ENCODE peak calls at places on chromosomes 4 and X, in nine cellular contexts. W, I, G, O, C, V, Z, L and B are unnamed samples.

GRCh38 chr4:86653237-86653865 is 59.2 kb downstream of the PTPN13 start:
- DNase-seq in C (no peak), W (no peak), O (no peak), L (no peak), G (no peak), I (no peak), V (no peak), Z (no peak), B (no peak)

GRCh38 chr4:14269824-14270223 is 642.3 kb upstream of the BOD1L1 start:
- DNase-seq in W (no peak), I (no peak), C (no peak), G (no peak), Z (peak), L (no peak), V (no peak), O (no peak), B (no peak)

GRCh38 chrX:134634691-134635090 is 23.6 kb downstream of the PLAC1 start:
- DNase-seq in I (no peak), W (no peak), C (no peak), Z (no peak), V (no peak), O (no peak), G (peak), L (no peak), B (no peak)

GRCh38 chrX:35406386-35406785 is 391.8 kb upstream of the MAGEB16 start:
- DNase-seq in L (no peak), V (no peak), O (no peak), G (no peak), W (no peak), C (no peak), Z (no peak), I (no peak), B (no peak)

GRCh38 chr4:6229095-6229494 is 28.7 kb upstream of the JAKMIP1 start:
- DNase-seq in O (no peak), L (no peak), C (no peak), Z (no peak), G (no peak), W (no peak), V (no peak), I (no peak), B (peak)

GRCh38 chrX:115494133-115494532 is 66.8 kb upstream of the PLS3 start:
- DNase-seq in G (no peak), L (no peak), W (no peak), I (no peak), V (no peak), C (no peak), Z (no peak), O (no peak), B (peak)

GRCh38 chr4:147755567-147756295 is 23.8 kb downstream of the ARHGAP10 start:
- DNase-seq in Z (no peak), G (peak), L (no peak), I (no peak), O (no peak), W (no peak), C (no peak), V (no peak), B (no peak)

GRCh38 chrX:103716967-103717366 is 6.3 kb downstream of the TMEM31 start:
- DNase-seq in W (no peak), V (no peak), I (no peak), Z (no peak), G (peak), L (no peak), C (no peak), O (no peak), B (no peak)

GRCh38 chr4:151331276-151332042 is 6.1 kb upstream of the SH3D19 start:
- DNase-seq in Z (no peak), L (no peak), V (no peak), O (no peak), W (no peak), G (peak), C (no peak), I (no peak), B (no peak)

GRCh38 chr4:105551968-105552746 is at the start of gene ARHGEF38:
- DNase-seq in I (no peak), W (no peak), O (peak), G (peak), V (no peak), C (peak), Z (no peak), L (no peak), B (peak)

GRCh38 chrX:40108084-40108958 is 10.6 kb upstream of the BCOR start:
- DNase-seq in L (no peak), I (peak), W (peak), G (no peak), C (no peak), Z (no peak), O (peak), V (no peak), B (peak)

GRCh38 chr4:77021614-77022089 is 54.1 kb downstream of the CCNI start:
- DNase-seq in G (peak), W (no peak), Z (no peak), I (no peak), O (no peak), V (no peak), C (no peak), L (no peak), B (no peak)

GRCh38 chr4:138327334-138327733 is 85.2 kb upstream of the SLC7A11 start:
- DNase-seq in I (no peak), W (no peak), L (no peak), C (no peak), V (no peak), Z (no peak), O (no peak), G (no peak), B (no peak)

GRCh38 chr4:16705341-16705740 is 193.1 kb downstream of the LDB2 start:
- DNase-seq in Z (no peak), L (no peak), O (no peak), C (no peak), V (no peak), W (no peak), I (no peak), G (no peak), B (no peak)

GRCh38 chr4:52317981-52318380 is 266.9 kb downstream of the SPATA18 start:
- DNase-seq in L (no peak), Z (no peak), C (no peak), I (no peak), G (no peak), O (no peak), W (no peak), V (no peak), B (no peak)

GRCh38 chr4:76194325-76194724 is 19.3 kb downstream of the SCARB2 start:
- DNase-seq in O (no peak), G (peak), L (no peak), W (no peak), V (no peak), Z (no peak), C (no peak), I (no peak), B (no peak)

GRCh38 chrX:40240844-40241243 is 143.1 kb upstream of the BCOR start:
- DNase-seq in I (no peak), G (no peak), W (no peak), O (no peak), Z (no peak), V (no peak), C (no peak), L (no peak), B (no peak)